ENCODE peak calls at places on chromosomes 4 and X, in five cellular contexts. P is mesenchymal stem cell, X is neuronal stem cell, Y is trophoblast cell, T is H9. S is an unnamed sample.

GRCh38 chr4:82648356-82648755 is 86.6 kb upstream of the TMEM150C start:
- DNase-seq in P (no peak), X (no peak), Y (no peak), T (no peak), S (no peak)

GRCh38 chrX:42678133-42678532 is 99.8 kb downstream of the PPP1R2C start:
- DNase-seq in P (peak), X (no peak), Y (peak), T (no peak), S (peak)

GRCh38 chr4:56506110-56506705 is 617 bp downstream of the ARL9 start:
- DNase-seq in P (peak), X (peak), Y (no peak), T (peak), S (peak)

GRCh38 chr4:54318904-54319303 is 89.8 kb downstream of the PDGFRA start:
- DNase-seq in P (peak), X (peak), Y (peak), T (peak), S (peak)

GRCh38 chr4:86043755-86044592 is 315.9 kb downstream of the MAPK10 start:
- DNase-seq in P (peak), X (peak), Y (peak), T (no peak), S (peak)

GRCh38 chr4:3176625-3177229 is 72.2 kb upstream of the MSANTD1 start:
- DNase-seq in P (no peak), X (no peak), Y (no peak), T (no peak), S (no peak)

GRCh38 chr4:185657191-185657590 is 121.9 kb upstream of the PDLIM3 start:
- DNase-seq in P (no peak), X (peak), Y (no peak), T (no peak), S (no peak)

GRCh38 chr4:22515888-22516541 is at the start of gene ADGRA3:
- DNase-seq in P (peak), X (peak), Y (peak), T (peak), S (peak)

GRCh38 chr4:14241574-14241973 is 614.0 kb upstream of the BOD1L1 start:
- DNase-seq in P (no peak), X (no peak), Y (no peak), T (no peak), S (no peak)

GRCh38 chr4:3516061-3516835 is 16.0 kb downstream of the LRPAP1 start:
- DNase-seq in P (no peak), X (no peak), Y (no peak), T (no peak), S (no peak)

GRCh38 chr4:98864560-98864959 is 64.4 kb downstream of the EIF4E start:
- DNase-seq in P (no peak), X (no peak), Y (no peak), T (no peak), S (no peak)

GRCh38 chrX:50402886-50403285 is 67.7 kb downstream of the DGKK start:
- DNase-seq in P (no peak), X (no peak), Y (peak), T (no peak), S (no peak)

GRCh38 chr4:143399113-143399949 is 62.7 kb downstream of the GAB1 start:
- DNase-seq in P (peak), X (peak), Y (no peak), T (no peak), S (peak)

GRCh38 chr4:184318852-184319251 is 101.2 kb upstream of the ENPP6 start:
- DNase-seq in P (no peak), X (no peak), Y (no peak), T (peak), S (no peak)

GRCh38 chr4:125198916-125199315 is 115.8 kb upstream of the FAT4 start:
- DNase-seq in P (peak), X (no peak), Y (no peak), T (no peak), S (peak)

GRCh38 chrX:153649178-153649914 is 2.3 kb downstream of the DUSP9 start:
- DNase-seq in P (no peak), X (no peak), Y (peak), T (peak), S (peak)

GRCh38 chrX:40543661-40544328 is 37.0 kb upstream of the ATP6AP2 start:
- DNase-seq in P (peak), X (peak), Y (peak), T (no peak), S (peak)

GRCh38 chrX:44954562-44954961 is 81.6 kb downstream of the KDM6A start:
- DNase-seq in P (no peak), X (no peak), Y (no peak), T (no peak), S (no peak)

GRCh38 chr4:60133414-60133813 is 1066.7 kb upstream of the ADGRL3 start:
- DNase-seq in P (peak), X (no peak), Y (no peak), T (no peak), S (no peak)

GRCh38 chr4:158444621-158445020 is 77.1 kb upstream of the RXFP1 start:
- DNase-seq in P (no peak), X (no peak), Y (no peak), T (no peak), S (no peak)

GRCh38 chr4:162830899-162831298 is 335.8 kb downstream of the NAF1 start:
- DNase-seq in P (no peak), X (no peak), Y (no peak), T (no peak), S (no peak)

GRCh38 chr4:11471613-11472012 is 42.9 kb upstream of the HS3ST1 start:
- DNase-seq in P (no peak), X (no peak), Y (no peak), T (no peak), S (no peak)

GRCh38 chr4:90357117-90357710 is 230.0 kb downstream of the CCSER1 start:
- DNase-seq in P (peak), X (peak), Y (no peak), T (no peak), S (peak)

GRCh38 chr4:7132249-7132648 is 60.1 kb upstream of the SORCS2 start:
- DNase-seq in P (no peak), X (no peak), Y (no peak), T (no peak), S (no peak)

GRCh38 chrX:120457766-120458180 is 11.3 kb downstream of the LAMP2 start:
- DNase-seq in P (peak), X (no peak), Y (no peak), T (no peak), S (no peak)

GRCh38 chrX:94058728-94059382 is 384.8 kb downstream of the FAM133A start:
- DNase-seq in P (no peak), X (peak), Y (no peak), T (peak), S (peak)

GRCh38 chr4:158657291-158657690 is 14.4 kb downstream of the C4orf46 start:
- DNase-seq in P (no peak), X (no peak), Y (no peak), T (no peak), S (no peak)

GRCh38 chr4:136383126-136383525 is 1149.2 kb downstream of the PCDH18 start:
- DNase-seq in P (no peak), X (no peak), Y (no peak), T (no peak), S (no peak)

GRCh38 chrX:129193357-129193756 is 329.9 kb downstream of the SMARCA1 start:
- DNase-seq in P (no peak), X (no peak), Y (no peak), T (no peak), S (no peak)

GRCh38 chr4:79678472-79679202 is 270.6 kb upstream of the GK2 start:
- DNase-seq in P (peak), X (no peak), Y (no peak), T (no peak), S (peak)
- H3K27ac ChIP-seq in P (no peak), X (no peak), Y (no peak), T (no peak), S (no peak)

GRCh38 chr4:41257257-41257900 is 651 bp downstream of the UCHL1 start:
- DNase-seq in P (peak), X (peak), Y (no peak), T (peak), S (peak)
- H4K8ac ChIP-seq in P (peak), X (no peak), Y (no peak), T (no peak), S (no peak)

DNA sequence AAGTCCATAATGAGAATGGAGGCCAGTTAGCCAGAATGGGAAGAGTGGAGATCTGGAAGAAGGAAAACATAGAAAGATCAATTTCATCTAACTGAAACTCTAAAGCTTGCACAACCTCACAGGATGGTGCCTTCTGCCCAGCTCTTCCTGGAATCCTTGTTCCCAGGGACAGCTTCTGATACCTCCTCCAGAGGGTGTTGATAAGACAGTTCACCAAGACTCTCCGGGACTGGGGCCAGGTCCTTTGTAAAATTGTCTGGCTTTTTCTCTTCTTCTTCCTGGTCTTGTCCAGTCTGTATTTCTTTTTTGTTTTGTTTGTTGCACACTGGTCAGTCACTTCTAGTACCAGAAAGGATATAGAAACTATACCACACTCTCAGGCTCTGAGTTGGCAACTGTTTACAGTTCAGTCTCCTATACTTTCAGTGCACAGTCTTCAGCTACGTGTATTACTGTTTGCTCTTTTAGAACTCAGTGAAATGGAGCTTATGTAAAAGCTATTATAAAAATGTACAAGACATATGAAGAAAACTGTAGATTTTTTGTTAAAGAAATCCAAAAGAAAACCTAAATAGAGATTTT is 142.8 kb upstream of the RPL34 start:
- DNase-seq in P (no peak), X (no peak), Y (no peak), T (no peak), S (no peak)
- H3K27ac ChIP-seq in P (no peak), X (no peak), Y (no peak), T (no peak), S (no peak)

GRCh38 chrX:75522565-75523411 is at the start of gene ZDHHC15:
- DNase-seq in P (no peak), X (peak), Y (no peak), T (peak), S (peak)
- H4K8ac ChIP-seq in P (no peak), X (no peak), Y (peak), T (no peak), S (no peak)

DNA sequence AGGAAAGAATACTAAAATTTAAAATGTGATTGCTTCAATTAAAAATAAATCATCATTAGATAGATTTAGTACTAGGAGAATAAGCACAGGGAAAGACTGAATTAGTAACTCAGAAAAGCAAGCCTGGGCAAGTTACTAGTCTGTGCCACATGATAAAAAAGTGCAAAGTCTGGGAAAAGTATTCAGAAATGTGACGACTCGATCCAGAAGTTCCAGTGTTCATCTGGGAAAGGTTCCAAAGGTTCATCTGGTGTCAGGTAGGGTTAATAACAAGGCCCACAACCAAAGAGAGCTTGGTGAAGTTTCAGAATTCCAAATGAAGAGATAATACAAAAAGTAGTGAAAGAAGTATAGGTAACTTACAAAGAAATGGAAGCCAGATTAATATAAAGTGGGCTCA is 78.3 kb upstream of the ARSJ start:
- DNase-seq in P (no peak), X (no peak), Y (no peak), T (no peak), S (no peak)
- H3K27ac ChIP-seq in P (no peak), X (no peak), Y (no peak), T (no peak), S (no peak)

DNA sequence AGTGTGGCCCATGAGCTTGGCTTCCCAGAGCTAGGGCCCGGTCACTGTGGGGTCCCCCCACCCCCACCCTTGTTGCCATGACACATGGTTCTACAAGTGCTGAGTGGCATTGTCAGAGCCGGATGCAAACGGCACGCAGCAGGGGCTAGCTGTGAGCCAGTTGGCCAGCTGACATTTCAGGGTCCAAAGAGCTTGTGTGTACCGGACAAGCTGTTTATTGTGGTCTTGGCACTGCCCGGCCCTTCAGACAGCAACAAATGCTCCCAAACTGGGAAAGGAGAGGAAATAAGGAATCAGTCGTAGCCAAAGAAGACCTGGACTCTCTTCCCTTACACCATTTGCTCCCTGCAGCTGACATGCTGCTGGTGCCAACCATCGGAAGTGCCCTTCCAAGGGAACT is 36.8 kb downstream of the TSC22D3 start:
- DNase-seq in P (no peak), X (no peak), Y (no peak), T (no peak), S (no peak)
- H4K8ac ChIP-seq in P (no peak), X (no peak), Y (no peak), T (no peak), S (no peak)

DNA sequence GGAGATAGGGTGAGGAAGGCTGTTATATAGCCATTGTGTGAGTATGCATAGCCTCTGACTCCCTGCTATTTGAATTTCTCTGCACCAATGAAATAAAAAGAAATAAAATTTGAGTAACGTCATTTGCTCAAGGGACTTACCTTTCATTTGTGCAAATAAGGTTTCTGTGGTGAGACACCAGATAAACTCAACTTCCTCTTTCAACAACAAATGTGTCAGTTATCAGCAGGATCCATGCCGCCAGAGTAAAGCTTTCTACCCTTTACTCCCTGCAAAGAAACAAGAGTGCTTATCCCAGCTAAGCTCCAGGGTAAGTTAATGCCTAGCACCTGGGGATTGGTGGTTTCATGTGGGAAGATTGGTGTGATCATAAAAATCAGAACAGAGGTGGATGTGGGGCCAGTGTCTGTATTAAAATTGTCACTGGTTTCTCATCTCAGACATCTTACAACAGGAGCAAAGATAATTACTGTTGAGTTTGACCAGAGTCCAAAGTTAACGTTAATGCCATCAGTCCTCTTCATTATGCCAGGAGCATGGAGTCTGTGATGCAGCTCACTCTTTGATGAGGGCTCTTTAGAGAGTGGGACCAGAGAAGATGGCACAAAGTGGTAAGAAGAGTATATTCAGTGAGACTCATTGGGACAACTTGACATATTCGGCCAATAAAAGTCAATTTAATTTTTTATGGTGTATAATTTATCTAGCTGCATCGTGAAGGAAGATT is at the start of gene P2RY10:
- DNase-seq in P (no peak), X (no peak), Y (no peak), T (no peak), S (no peak)
- H3K27ac ChIP-seq in P (no peak), X (no peak), Y (no peak), T (no peak), S (no peak)

GRCh38 chr4:16075061-16075460 is 8.8 kb downstream of the PROM1 start:
- DNase-seq in P (no peak), X (no peak), Y (no peak), T (no peak), S (peak)

GRCh38 chr4:16079046-16079445 is 4.8 kb downstream of the PROM1 start:
- DNase-seq in P (peak), X (no peak), Y (no peak), T (no peak), S (no peak)

GRCh38 chr4:16077786-16078185 is 6.0 kb downstream of the PROM1 start:
- DNase-seq in P (no peak), X (no peak), Y (no peak), T (no peak), S (no peak)

GRCh38 chr4:16075975-16076757 is 7.7 kb downstream of the PROM1 start:
- DNase-seq in P (no peak), X (no peak), Y (no peak), T (no peak), S (peak)

DNA sequence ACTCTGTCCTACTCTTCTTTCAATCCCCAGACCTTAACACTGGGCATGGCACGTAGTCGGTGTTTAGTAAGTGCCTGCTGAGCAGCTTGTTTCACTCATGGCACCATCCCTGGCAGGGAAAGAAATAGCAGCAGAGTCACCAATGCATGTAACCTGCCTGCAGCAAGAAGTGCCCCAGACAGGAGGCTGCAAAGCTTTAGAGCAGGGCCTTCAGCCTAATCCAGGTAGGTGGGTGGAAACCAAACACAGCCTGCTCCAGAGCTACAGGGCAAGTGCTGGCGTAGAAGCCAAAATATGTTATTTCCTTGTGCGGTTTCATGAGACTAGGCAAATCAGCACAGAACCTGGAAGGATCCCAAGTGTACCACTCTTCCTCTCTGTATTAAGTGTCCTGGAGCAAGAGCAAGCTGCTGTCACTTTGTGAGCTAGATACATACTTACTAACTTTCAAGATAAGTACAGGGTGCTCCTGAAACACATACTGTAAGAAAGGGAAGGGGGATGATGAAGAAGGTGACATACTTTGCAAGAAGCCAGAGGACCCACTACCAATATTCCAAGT is 5.5 kb downstream of the PROM1 start:
- DNase-seq in P (no peak), X (no peak), Y (no peak), T (no peak), S (no peak)
- H4K8ac ChIP-seq in P (no peak), X (no peak), Y (no peak), T (no peak), S (no peak)

DNA sequence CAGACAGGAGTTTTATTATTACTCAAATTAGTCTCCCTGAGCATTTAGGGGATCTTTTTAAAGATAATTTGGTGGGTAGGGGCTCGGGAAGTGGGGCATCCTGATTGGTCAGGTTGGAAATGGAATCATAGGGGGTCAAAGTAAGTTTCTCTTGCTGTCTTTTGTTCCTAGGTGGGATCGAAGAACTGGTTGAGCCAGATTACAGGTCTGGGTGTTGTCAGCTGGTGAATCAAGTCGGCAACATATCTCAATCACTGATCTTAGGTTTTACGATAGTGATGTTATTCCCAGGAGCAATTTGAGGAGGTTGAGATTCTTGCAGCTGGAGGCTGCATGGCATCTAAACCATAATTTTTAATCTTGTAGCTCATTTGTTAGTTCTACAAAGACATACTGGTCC is 629.5 kb upstream of the AMOT start:
- DNase-seq in P (no peak), X (no peak), Y (peak), T (peak), S (peak)
- H3K27ac ChIP-seq in P (no peak), X (no peak), Y (no peak), T (peak), S (no peak)